ENCODE peak calls at places on chromosomes 7 and 10, in eight cellular contexts. N is heart left ventricle, L is GM20000, G is GOT3, T is NCI-H1105, O is HuH-7, Q is T-helper 2 cell, R is cardiac fibroblast. S is an unnamed sample.

GRCh38 chr10:6953131-6953834 is 373.2 kb upstream of the PRKCQ start:
- DNase-seq in N (no peak), L (no peak), G (no peak), T (no peak), O (no peak), Q (no peak), R (peak; percentile 2), S (no peak)

GRCh38 chr7:18693401-18693800 is 197.9 kb downstream of the HDAC9 start:
- DNase-seq in N (no peak), L (no peak), G (no peak), T (no peak), O (peak; percentile 12), Q (no peak), R (peak; percentile 93), S (no peak)

GRCh38 chr7:101733713-101734475 is 83.5 kb upstream of the CUX1 start:
- DNase-seq in N (no peak), L (peak; percentile 36), G (no peak), T (peak; percentile 19), O (peak; percentile 89), Q (peak; percentile 34), R (peak; percentile 72), S (peak; percentile 22)

GRCh38 chr10:5929442-5929841 is 39.4 kb downstream of the FBH1 start:
- DNase-seq in N (no peak), L (no peak), G (no peak), T (no peak), O (no peak), Q (no peak), R (no peak), S (no peak)

GRCh38 chr10:4765428-4765827 is 60.6 kb upstream of the AKR1E2 start:
- DNase-seq in N (no peak), L (no peak), G (no peak), T (no peak), O (no peak), Q (no peak), R (peak; percentile 25), S (no peak)

GRCh38 chr10:78959217-78959616 is 109.5 kb upstream of the ZMIZ1 start:
- DNase-seq in N (no peak), L (no peak), G (no peak), T (no peak), O (no peak), Q (no peak), R (no peak), S (no peak)

GRCh38 chr7:5424689-5425506 is 1.3 kb upstream of the TNRC18 start:
- DNase-seq in N (peak; percentile 71), L (peak; percentile 44), G (no peak), T (no peak), O (no peak), Q (no peak), R (peak; percentile 74), S (peak; percentile 36)

GRCh38 chr10:97574374-97575100 is 2.0 kb downstream of the ANKRD2 start:
- DNase-seq in N (peak; percentile 88), L (no peak), G (peak; percentile 32), T (peak; percentile 83), O (no peak), Q (no peak), R (peak; percentile 78), S (no peak)

GRCh38 chr7:96612034-96612433 is 97.6 kb downstream of the SEM1 start:
- DNase-seq in N (no peak), L (no peak), G (no peak), T (peak; percentile 58), O (no peak), Q (no peak), R (no peak), S (no peak)

GRCh38 chr10:48455392-48456151 is 149.1 kb downstream of the MAPK8 start:
- DNase-seq in N (no peak), L (peak; percentile 29), G (no peak), T (no peak), O (no peak), Q (no peak), R (no peak), S (no peak)

GRCh38 chr10:124266468-124267230 is 152.1 kb downstream of the OAT start:
- DNase-seq in N (no peak), L (no peak), G (no peak), T (no peak), O (no peak), Q (no peak), R (no peak), S (no peak)

GRCh38 chr10:11742009-11742778 is at the start of gene ECHDC3:
- DNase-seq in N (peak; percentile 80), L (peak; percentile 97), G (no peak), T (no peak), O (peak; percentile 83), Q (peak; percentile 4), R (peak; percentile 46), S (no peak)

GRCh38 chr7:99211241-99211602 is 3.3 kb upstream of the KPNA7 start:
- DNase-seq in N (no peak), L (no peak), G (no peak), T (no peak), O (no peak), Q (no peak), R (no peak), S (no peak)

S was measured in GF-D8.